ENCODE peak calls at places on chromosomes 16 and 17, in nine cellular contexts. W, Z, P, E, L, J, C, A and T are unnamed samples. For H3K4me1, the result is how much of the 10 kb centered on the place peaks cover.

GRCh38 chr17:81903415-81903831 is 1.4 kb downstream of the NPB start:
- DNase-seq in A (no peak), C (no peak), E (no peak), Z (no peak), P (no peak), L (no peak), W (no peak), J (no peak), T (no peak)

GRCh38 chr17:40810505-40810904 is 10.7 kb upstream of the KRT28 start:
- DNase-seq in J (no peak), C (no peak), P (no peak), L (no peak), A (no peak), Z (no peak), W (no peak), E (no peak), T (peak)

GRCh38 chr17:1083451-1084187 is 86.7 kb downstream of the TIMM22 start:
- DNase-seq in E (no peak), C (peak), Z (peak), W (no peak), A (no peak), J (no peak), P (no peak), L (peak), T (no peak)

GRCh38 chr16:4315185-4316102 is at the start of gene GLIS2:
- DNase-seq in Z (peak), L (peak), W (no peak), C (peak), J (peak), P (peak), E (no peak), A (peak), T (no peak)

GRCh38 chr16:53714080-53715050 is 10.4 kb downstream of the FTO start:
- DNase-seq in W (no peak), Z (peak), P (no peak), C (no peak), J (no peak), E (no peak), L (no peak), A (peak), T (no peak)

GRCh38 chr16:67720236-67720635 is 1.1 kb upstream of the GFOD2 start:
- DNase-seq in J (no peak), C (no peak), Z (no peak), W (no peak), P (no peak), E (no peak), L (no peak), A (no peak), T (no peak)

GRCh38 chr17:37708616-37709212 is 36.1 kb downstream of the HNF1B start:
- DNase-seq in L (peak), J (no peak), W (no peak), Z (peak), A (no peak), C (no peak), E (no peak), P (peak), T (peak)

GRCh38 chr17:79850571-79851460 is 11.6 kb upstream of the CBX4 start:
- DNase-seq in W (no peak), A (peak), C (no peak), E (no peak), J (no peak), P (no peak), Z (peak), L (peak), T (peak)

GRCh38 chr16:50166511-50167500 is 13.7 kb downstream of the TENT4B start:
- DNase-seq in W (no peak), Z (peak), L (peak), J (no peak), P (peak), A (no peak), C (no peak), E (no peak), T (no peak)

GRCh38 chr17:58691701-58692238 is at the start of gene TEX14:
- DNase-seq in P (no peak), J (no peak), W (no peak), A (no peak), L (no peak), Z (no peak), E (no peak), C (no peak), T (no peak)

GRCh38 chr17:58693751-58694150 is 1.3 kb downstream of the RAD51C start:
- DNase-seq in P (no peak), W (no peak), A (no peak), C (no peak), J (no peak), L (no peak), E (no peak), Z (no peak), T (no peak)

GRCh38 chr17:58692239-58693055 is at the start of gene RAD51C:
- DNase-seq in E (peak), C (peak), L (peak), Z (peak), P (peak), W (peak), A (peak), J (peak), T (peak)

GRCh38 chr17:58694302-58694701 is 1.9 kb downstream of the RAD51C start:
- DNase-seq in W (no peak), A (no peak), E (no peak), Z (no peak), J (no peak), P (no peak), L (no peak), C (no peak), T (no peak)

GRCh38 chr17:58693208-58693607 is 806 bp downstream of the RAD51C start:
- DNase-seq in W (no peak), Z (peak), E (no peak), L (no peak), A (no peak), C (no peak), J (no peak), P (no peak), T (no peak)
- H3K27ac ChIP-seq in W (peak), Z (peak), E (peak), L (no peak), A (no peak), C (peak), J (no peak), P (peak), T (peak)

DNA sequence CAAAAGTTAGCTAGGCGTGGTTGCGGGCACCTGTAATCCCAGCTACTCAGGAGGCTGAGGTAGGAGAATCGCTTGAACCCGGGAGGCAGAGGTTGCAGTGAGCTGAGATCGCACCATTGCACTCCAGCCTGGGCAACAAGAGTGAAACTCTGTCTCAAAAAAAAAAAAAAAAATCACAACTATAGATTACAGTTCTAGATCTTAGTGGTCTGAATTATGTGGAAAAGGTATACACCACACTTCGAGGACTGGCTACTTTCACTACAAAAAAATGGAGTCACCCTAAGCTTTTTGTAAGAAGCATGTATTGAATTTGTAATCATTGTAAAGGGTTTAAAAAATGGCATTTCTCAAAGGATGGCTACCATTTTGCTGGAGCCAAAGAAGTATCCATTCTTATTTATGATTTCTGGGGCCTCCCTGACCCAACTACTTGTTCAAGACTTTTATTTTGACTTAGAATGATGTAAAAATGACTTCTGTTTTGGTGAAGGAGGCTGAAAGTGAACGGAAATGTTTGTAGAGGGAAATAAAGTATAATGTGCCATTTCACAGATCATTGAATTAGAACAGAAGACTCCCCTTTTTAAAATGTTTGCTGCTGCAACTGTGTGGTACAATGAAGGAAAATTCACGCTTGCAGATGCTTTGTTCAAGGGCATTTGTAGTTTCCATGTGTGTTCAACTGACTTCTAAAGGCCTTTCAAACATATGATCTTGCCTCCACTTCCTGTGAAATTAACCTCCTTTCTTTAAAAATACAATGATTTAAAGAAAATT is 37.1 kb upstream of the NOL11 start:
- DNase-seq in P (no peak), J (no peak), C (no peak), L (no peak), A (no peak), Z (no peak), E (no peak), W (no peak), T (no peak)
- H3K4me1 ChIP-seq in P (under half), J (under half), C (under half), L (under half), A (under half), Z (under half), E (under half), W (under half), T (under half)

GRCh38 chr17:49715221-49715620 is 7.5 kb upstream of the SLC35B1 start:
- DNase-seq in C (no peak), P (no peak), Z (no peak), J (no peak), E (no peak), A (no peak), W (no peak), L (no peak), T (no peak)
- H3K27ac ChIP-seq in C (no peak), P (no peak), Z (no peak), J (no peak), E (no peak), A (peak), W (no peak), L (no peak), T (no peak)

GRCh38 chr16:15843635-15844279 is 13.1 kb downstream of the MYH11 start:
- DNase-seq in A (no peak), E (no peak), L (no peak), P (no peak), Z (peak), C (no peak), W (no peak), J (no peak), T (no peak)
- H3K4me1 ChIP-seq in A (under half), E (half or more), L (under half), P (under half), Z (under half), C (under half), W (under half), J (under half), T (under half)

DNA sequence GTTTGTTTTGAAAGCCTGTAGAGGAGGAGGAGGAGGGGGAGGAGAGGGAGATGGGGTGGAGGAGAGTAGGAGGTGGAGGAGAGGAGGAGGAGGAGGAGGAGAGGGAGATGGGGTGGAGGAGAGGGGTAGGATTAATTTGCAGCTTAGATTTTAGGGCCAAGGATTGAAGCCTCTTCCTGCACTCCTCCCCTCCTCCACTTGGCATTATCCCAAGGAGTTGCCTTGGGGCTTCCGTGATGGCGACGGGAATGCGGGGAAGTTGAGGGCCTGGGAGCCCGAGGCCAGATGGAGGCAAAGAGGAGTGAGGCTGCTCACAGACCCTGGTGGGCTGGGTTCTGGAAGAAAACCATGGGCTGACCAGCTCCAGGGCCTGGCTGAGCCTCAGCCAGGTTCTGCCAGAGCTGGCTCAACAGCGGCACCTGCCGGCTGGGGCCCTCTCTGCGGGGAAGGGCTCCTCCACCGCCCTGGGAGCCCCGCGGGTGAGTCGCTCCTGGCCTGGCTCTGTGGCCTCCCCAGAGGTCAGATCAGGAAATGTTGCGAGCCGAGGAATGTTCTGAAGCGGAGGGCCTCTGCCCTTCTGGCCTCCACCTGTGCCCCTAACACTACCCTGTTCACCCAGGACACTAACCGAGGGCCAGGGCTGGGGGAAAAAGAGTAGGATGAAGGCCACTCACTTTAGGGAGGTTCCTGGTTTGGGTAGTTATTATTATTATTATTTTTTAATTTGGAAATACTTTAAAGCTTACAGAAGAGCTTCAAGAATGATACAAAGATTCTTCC is 23.9 kb upstream of the FMNL1 start:
- DNase-seq in Z (peak), E (peak), C (peak), P (peak), J (peak), A (peak), L (peak), W (peak), T (peak)
- H3K27ac ChIP-seq in Z (no peak), E (no peak), C (peak), P (no peak), J (no peak), A (peak), L (no peak), W (peak), T (peak)